ENCODE peak calls at places on chromosomes 4 and X, in six cellular contexts. L is fibroblast of pulmonary artery, G is lung, U is lower lobe of right lung, S is spleen, W is psoas muscle. F is an unnamed sample.

GRCh38 chrX:9562851-9563250 is 98.0 kb downstream of the TBL1X start:
- DNase-seq in L (peak), G (no peak), U (no peak), S (no peak), W (no peak), F (no peak)

GRCh38 chr4:55729306-55730142 is 90.1 kb upstream of the EXOC1L start:
- DNase-seq in L (no peak), G (no peak), U (no peak), S (no peak), W (no peak), F (no peak)

GRCh38 chr4:88352062-88352461 is 26.6 kb upstream of the HERC6 start:
- DNase-seq in L (peak), G (no peak), U (no peak), S (no peak), W (no peak), F (no peak)

GRCh38 chrX:33188286-33188685 is 23.1 kb downstream of the DMD start:
- DNase-seq in L (no peak), G (no peak), U (no peak), S (no peak), W (no peak), F (no peak)

GRCh38 chrX:85303544-85303943 is 59.8 kb downstream of the ZNF711 start:
- DNase-seq in L (no peak), G (no peak), U (no peak), S (no peak), W (no peak), F (no peak)

GRCh38 chrX:104641176-104641575 is 75.2 kb downstream of the IL1RAPL2 start:
- DNase-seq in L (no peak), G (no peak), U (no peak), S (no peak), W (no peak), F (peak)

GRCh38 chrX:48939417-48940228 is 17.8 kb downstream of the OTUD5 start:
- DNase-seq in L (no peak), G (no peak), U (no peak), S (no peak), W (no peak), F (no peak)

GRCh38 chr4:40890764-40891163 is 141.0 kb downstream of the NSUN7 start:
- DNase-seq in L (no peak), G (no peak), U (no peak), S (no peak), W (no peak), F (no peak)

GRCh38 chr4:26030780-26031179 is 116.8 kb downstream of the SMIM20 start:
- DNase-seq in L (no peak), G (no peak), U (no peak), S (no peak), W (no peak), F (no peak)

GRCh38 chr4:104490096-104490769 is 4.5 kb downstream of the CXXC4 start:
- DNase-seq in L (no peak), G (no peak), U (no peak), S (no peak), W (no peak), F (peak)

GRCh38 chr4:104487105-104487504 is 7.6 kb downstream of the CXXC4 start:
- DNase-seq in L (no peak), G (no peak), U (no peak), S (no peak), W (no peak), F (no peak)

GRCh38 chr4:104489731-104490095 is 5.0 kb downstream of the CXXC4 start:
- DNase-seq in L (no peak), G (no peak), U (no peak), S (no peak), W (no peak), F (no peak)

GRCh38 chr4:104488151-104488550 is 6.5 kb downstream of the CXXC4 start:
- DNase-seq in L (no peak), G (no peak), U (no peak), S (no peak), W (no peak), F (no peak)

DNA sequence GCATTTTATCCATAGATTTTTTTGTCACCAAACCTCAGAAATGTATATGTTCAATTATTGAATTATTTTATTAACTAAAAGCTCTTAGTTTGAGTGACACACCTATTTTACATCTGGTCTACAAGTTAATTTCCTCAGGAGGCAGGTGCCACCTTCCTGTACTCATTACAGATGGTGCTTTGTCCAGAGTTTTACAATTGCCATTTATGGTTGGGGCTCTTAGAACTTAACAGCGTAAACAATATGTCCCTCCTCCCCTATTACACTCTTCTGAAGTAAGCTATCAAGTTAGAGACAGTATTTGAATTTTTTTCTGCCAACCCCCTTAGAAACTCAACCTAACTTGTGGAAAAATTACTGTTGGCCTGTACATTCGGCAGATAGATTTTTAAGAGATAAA is 8.0 kb downstream of the CXXC4 start:
- DNase-seq in L (no peak), G (no peak), U (no peak), S (no peak), W (no peak), F (no peak)
- H3K4me3 ChIP-seq in L (no peak), G (no peak), U (no peak), S (no peak), W (no peak), F (no peak)

DNA sequence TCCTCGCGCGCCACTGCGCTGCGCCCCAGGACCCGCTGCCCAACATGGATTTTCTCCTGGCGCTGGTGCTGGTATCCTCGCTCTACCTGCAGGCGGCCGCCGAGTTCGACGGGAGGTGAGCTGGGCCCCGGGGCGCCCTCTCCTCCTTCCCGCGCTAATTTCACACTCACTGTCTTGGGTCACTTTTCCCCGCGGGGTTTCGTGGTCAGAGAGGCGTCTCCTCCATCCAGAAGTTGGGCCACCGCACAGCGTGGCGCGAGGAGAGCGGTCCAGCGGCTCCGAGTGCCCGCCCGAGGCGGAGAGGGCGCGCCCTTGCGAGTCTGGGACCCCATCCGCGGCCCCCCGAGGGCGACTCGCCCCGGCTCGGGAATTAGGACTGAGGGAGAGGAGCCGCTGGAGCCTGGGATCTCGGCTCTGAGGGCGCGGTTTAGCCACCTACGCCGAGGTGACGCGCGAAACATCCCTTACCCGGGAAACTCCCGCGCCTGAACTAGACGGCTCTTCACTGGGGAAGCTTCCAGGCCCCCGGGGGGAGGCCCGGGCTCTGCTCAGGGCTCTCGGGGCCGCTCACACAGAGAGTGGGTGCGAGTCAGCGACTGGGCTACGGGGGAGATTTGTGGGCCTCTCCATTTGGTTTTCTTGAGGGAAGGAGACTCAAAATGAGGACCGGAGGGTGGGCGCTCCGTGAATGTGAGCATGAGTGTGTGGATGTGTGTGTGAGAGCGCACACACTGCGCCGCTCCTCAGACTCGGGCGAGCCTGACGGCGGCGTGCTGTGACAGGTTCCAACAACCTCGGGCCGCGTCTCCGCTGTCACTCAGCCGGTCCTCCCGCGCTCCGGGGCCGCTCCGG is 564 bp downstream of the NPNT start:
- DNase-seq in L (no peak), G (peak), U (peak), S (no peak), W (peak), F (no peak)
- H3K4me3 ChIP-seq in L (no peak), G (peak), U (peak), S (peak), W (peak), F (peak)

GRCh38 chr4:95550566-95550965 is 1.8 kb upstream of the UNC5C start:
- DNase-seq in L (no peak), G (no peak), U (no peak), S (no peak), W (no peak), F (no peak)
- H3K4me3 ChIP-seq in L (peak), G (no peak), U (peak), S (no peak), W (no peak), F (peak)

GRCh38 chr4:20381005-20381404 is 129.3 kb downstream of the SLIT2 start:
- DNase-seq in L (no peak), G (no peak), U (peak), S (no peak), W (no peak), F (no peak)
- H3K4me3 ChIP-seq in L (no peak), G (no peak), U (no peak), S (no peak), W (no peak), F (no peak)

GRCh38 chr4:5711479-5712184 is 631 bp downstream of the EVC start:
- DNase-seq in L (peak), G (no peak), U (peak), S (no peak), W (peak), F (peak)
- H3K4me3 ChIP-seq in L (peak), G (peak), U (peak), S (no peak), W (peak), F (peak)

GRCh38 chrX:29858714-29859113 is 356.6 kb upstream of the MAGEB2 start:
- DNase-seq in L (peak), G (no peak), U (no peak), S (no peak), W (no peak), F (no peak)

GRCh38 chrX:29867971-29868370 is 347.4 kb upstream of the MAGEB2 start:
- DNase-seq in L (no peak), G (no peak), U (no peak), S (no peak), W (no peak), F (no peak)

GRCh38 chrX:29862126-29862664 is 353.2 kb upstream of the MAGEB2 start:
- DNase-seq in L (no peak), G (no peak), U (no peak), S (no peak), W (no peak), F (no peak)
- H3K4me3 ChIP-seq in L (no peak), G (no peak), U (no peak), S (no peak), W (no peak), F (no peak)

GRCh38 chr4:183242291-183242690 is 77.8 kb downstream of the CLDN22 start:
- DNase-seq in L (no peak), G (no peak), U (no peak), S (no peak), W (no peak), F (no peak)

GRCh38 chr4:183241771-183242170 is 78.3 kb downstream of the CLDN22 start:
- DNase-seq in L (peak), G (no peak), U (no peak), S (no peak), W (no peak), F (no peak)

GRCh38 chr4:183240581-183241321 is 79.3 kb downstream of the CLDN22 start:
- DNase-seq in L (no peak), G (no peak), U (no peak), S (no peak), W (no peak), F (no peak)

GRCh38 chr4:183244506-183244905 is 75.6 kb downstream of the CLDN22 start:
- DNase-seq in L (no peak), G (no peak), U (no peak), S (no peak), W (no peak), F (no peak)

DNA sequence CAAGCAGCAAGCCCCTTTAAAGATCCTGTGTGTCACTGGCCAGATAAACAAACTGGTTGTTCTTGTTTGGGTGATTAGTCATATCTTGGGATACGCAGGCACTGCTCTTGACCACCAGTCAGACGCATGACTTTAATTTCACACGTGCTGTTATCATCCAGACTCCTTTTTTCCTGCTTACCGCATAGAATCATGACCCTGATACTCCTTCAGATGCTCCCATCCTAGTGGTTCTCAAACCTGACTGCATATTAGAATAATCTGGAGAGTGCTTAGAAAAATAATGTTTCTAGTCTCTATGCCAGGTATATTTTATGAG is 78.8 kb downstream of the CLDN22 start:
- DNase-seq in L (peak), G (no peak), U (no peak), S (no peak), W (no peak), F (no peak)
- H3K4me3 ChIP-seq in L (no peak), G (no peak), U (no peak), S (no peak), W (no peak), F (no peak)

GRCh38 chrX:119690921-119691716 is 1.8 kb downstream of the SEPTIN6 start:
- DNase-seq in L (peak), G (no peak), U (no peak), S (no peak), W (no peak), F (no peak)
- H3K4me3 ChIP-seq in L (peak), G (no peak), U (peak), S (peak), W (no peak), F (peak)

F was measured in sigmoid colon.